ENCODE peak calls at places on chromosomes 2 and 18, in ten cellular contexts. J, H, Q, Y, G, X, L, D, K and R are unnamed samples.

GRCh38 chr18:38759457-38759856 is 1193.9 kb upstream of the CELF4 start:
- DNase-seq in X (no peak), L (no peak), Q (no peak), D (no peak), G (no peak), J (no peak), H (no peak), K (no peak), Y (no peak), R (no peak)

GRCh38 chr18:21134895-21135294 is 23.3 kb upstream of the ROCK1 start:
- DNase-seq in Y (no peak), G (peak), Q (peak), L (peak), D (no peak), J (no peak), H (no peak), X (no peak), K (peak), R (no peak)

GRCh38 chr18:79818631-79819030 is 20.9 kb downstream of the KCNG2 start:
- DNase-seq in K (no peak), D (peak), X (no peak), G (no peak), Y (no peak), L (no peak), H (no peak), J (no peak), Q (no peak), R (no peak)

GRCh38 chr2:105393373-105394055 is 5.3 kb downstream of the FHL2 start:
- DNase-seq in D (no peak), X (no peak), Q (peak), G (no peak), K (no peak), L (no peak), H (no peak), J (no peak), Y (no peak), R (no peak)

GRCh38 chr18:71442830-71443229 is 1101.3 kb downstream of the CBLN2 start:
- DNase-seq in Y (peak), G (no peak), H (no peak), Q (peak), D (no peak), J (no peak), K (no peak), X (no peak), L (no peak), R (no peak)

GRCh38 chr2:182445566-182445965 is 18.7 kb upstream of the PDE1A start:
- DNase-seq in L (peak), D (no peak), X (no peak), Y (no peak), K (no peak), G (no peak), J (no peak), Q (peak), H (no peak), R (no peak)

GRCh38 chr2:192007819-192008218 is 160.9 kb upstream of the CAVIN2 start:
- DNase-seq in Y (no peak), X (no peak), Q (peak), L (no peak), D (no peak), K (no peak), J (no peak), G (no peak), H (no peak), R (no peak)

GRCh38 chr18:27785815-27786537 is 391.0 kb downstream of the CDH2 start:
- DNase-seq in X (no peak), H (no peak), L (no peak), Y (peak), K (no peak), D (peak), G (no peak), Q (no peak), J (no peak), R (no peak)

GRCh38 chr2:65834062-65834461 is 401.7 kb upstream of the SPRED2 start:
- DNase-seq in G (no peak), Q (no peak), Y (no peak), L (no peak), H (no peak), D (no peak), K (no peak), J (no peak), X (no peak), R (no peak)

GRCh38 chr2:39657538-39657937 is 8.2 kb upstream of the TMEM178A start:
- DNase-seq in D (no peak), J (no peak), L (no peak), K (no peak), Y (no peak), X (no peak), G (no peak), Q (no peak), H (no peak), R (no peak)

GRCh38 chr2:69954069-69954468 is 7.4 kb downstream of the ASPRV1 start:
- DNase-seq in K (no peak), L (no peak), G (no peak), Y (no peak), X (no peak), H (no peak), D (no peak), Q (no peak), J (no peak), R (no peak)

GRCh38 chr2:209556354-209556961 is 132.6 kb downstream of the MAP2 start:
- DNase-seq in D (no peak), H (no peak), K (no peak), Y (peak), L (peak), X (no peak), J (no peak), G (no peak), Q (peak), R (no peak)

GRCh38 chr2:25570161-25570840 is 103.1 kb downstream of the DTNB start:
- DNase-seq in J (no peak), Q (peak), Y (no peak), G (no peak), H (no peak), K (no peak), L (no peak), D (no peak), X (no peak), R (no peak)

GRCh38 chr2:127516031-127516430 is 10.3 kb downstream of the IWS1 start:
- DNase-seq in H (no peak), L (peak), Q (peak), G (no peak), Y (no peak), X (peak), K (no peak), J (peak), D (peak), R (no peak)

GRCh38 chr2:71856709-71857525 is 290.7 kb downstream of the CYP26B1 start:
- DNase-seq in X (no peak), K (no peak), H (no peak), Q (peak), G (no peak), L (no peak), D (no peak), J (no peak), Y (no peak), R (no peak)